ENCODE peak calls at places on chromosomes 6 and 20, in four cellular contexts. B, O, X and E are unnamed samples.

GRCh38 chr6:42505377-42505702 is 53.6 kb upstream of the TRERF1 start:
- DNase-seq in B (no peak), O (no peak), X (no peak), E (no peak)

GRCh38 chr6:119966484-119966883 is 616.9 kb upstream of the MAN1A1 start:
- DNase-seq in B (peak; percentile 14), O (peak; percentile 68), X (no peak), E (no peak)

GRCh38 chr6:160378886-160379285 is 30.7 kb downstream of the SLC22A3 start:
- DNase-seq in B (no peak), O (no peak), X (no peak), E (no peak)

GRCh38 chr6:31666337-31666960 is 569 bp downstream of the CSNK2B start:
- DNase-seq in B (no peak), O (peak; percentile 53), X (no peak), E (no peak)

GRCh38 chr20:10093087-10093591 is 58.4 kb downstream of the ANKEF1 start:
- DNase-seq in B (no peak), O (no peak), X (no peak), E (no peak)

GRCh38 chr6:169188051-169188863 is 65.4 kb downstream of the THBS2 start:
- DNase-seq in B (no peak), O (no peak), X (no peak), E (no peak)

GRCh38 chr20:32539817-32540675 is 45.1 kb downstream of the NOL4L start:
- DNase-seq in B (peak; percentile 71), O (peak; percentile 57), X (no peak), E (no peak)

GRCh38 chr6:151493495-151494234 is at the start of gene CCDC170:
- DNase-seq in B (peak; percentile 61), O (no peak), X (no peak), E (no peak)

GRCh38 chr20:36465109-36466080 is 75.9 kb upstream of the MYL9 start:
- DNase-seq in B (peak; percentile 66), O (peak; percentile 88), X (peak; percentile 79), E (peak; percentile 35)

GRCh38 chr6:89432875-89433636 is at the start of gene ANKRD6:
- DNase-seq in B (peak; percentile 20), O (peak; percentile 72), X (peak; percentile 28), E (no peak)

GRCh38 chr6:65182681-65183080 is 524.3 kb downstream of the EYS start:
- DNase-seq in B (no peak), O (no peak), X (no peak), E (no peak)

GRCh38 chr6:1771324-1771723 is 161.6 kb downstream of the FOXC1 start:
- DNase-seq in B (no peak), O (no peak), X (no peak), E (no peak)
- TF ChIP-seq POLR2AphosphoS5 in B (no peak), O (no peak), X (no peak), E (no peak)

GRCh38 chr20:13220194-13220856 is 749 bp upstream of the ISM1 start:
- DNase-seq in B (no peak), O (no peak), X (no peak), E (no peak)
- TF ChIP-seq EZH2 in B (peak; percentile 86), O (no peak), X (no peak), E (peak; percentile 85)

GRCh38 chr20:56018750-56019149 is 13.4 kb upstream of the CBLN4 start:
- DNase-seq in B (no peak), O (no peak), X (no peak), E (no peak)
- H3K9me3 ChIP-seq in B (peaks cover 100% of the 10 kb centered on the region), O (no peaks in the 10 kb centered on the region), X (peaks cover 8% of the 10 kb centered on the region), E (no peaks in the 10 kb centered on the region)

DNA sequence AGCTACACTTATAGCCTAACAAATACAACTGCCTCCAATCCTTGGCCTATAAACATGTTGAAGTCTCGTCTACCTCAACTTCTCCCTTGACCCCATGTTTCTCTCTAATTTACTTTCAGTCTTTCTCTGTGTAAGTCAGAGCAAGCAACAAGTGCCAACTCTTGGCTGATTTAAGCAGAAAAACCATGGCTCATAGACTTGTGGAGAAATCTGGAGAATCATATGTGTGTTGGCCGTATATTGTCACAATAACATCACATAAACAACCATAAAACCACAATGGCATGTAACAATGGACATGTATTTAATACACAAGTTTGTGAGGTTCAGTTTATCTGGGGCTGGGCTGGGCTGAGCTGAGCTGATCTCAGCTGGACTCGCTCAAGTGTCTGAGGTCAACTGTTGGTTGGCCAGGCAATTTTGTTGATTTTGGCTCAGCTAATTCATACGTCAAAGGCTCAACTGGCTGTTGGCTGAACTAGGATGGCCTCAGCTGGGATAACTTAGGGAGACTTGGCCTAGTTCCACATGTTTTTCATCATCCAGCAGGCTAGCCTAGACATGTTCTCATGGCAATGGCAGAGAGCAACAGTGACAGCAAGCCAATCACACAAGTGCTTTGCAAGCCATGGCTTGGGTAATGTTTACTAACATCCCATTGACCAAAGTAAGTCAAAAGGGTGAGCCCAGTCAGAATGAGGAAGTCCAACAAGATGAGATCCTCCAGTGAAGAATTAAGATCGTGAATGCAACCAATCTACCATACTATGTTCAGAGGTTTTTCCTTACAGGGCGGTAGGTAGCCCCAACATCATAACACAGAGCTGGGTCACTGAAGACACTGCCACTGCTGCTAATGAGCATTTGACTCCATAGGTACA is 12.9 kb upstream of the TBC1D22B start:
- DNase-seq in B (peak; percentile 97), O (peak; percentile 76), X (no peak), E (no peak)
- TF ChIP-seq POLR2AphosphoS5 in B (no peak), O (no peak), X (no peak), E (no peak)

GRCh38 chr6:28205879-28206278 is 19.2 kb upstream of the ZSCAN9 start:
- DNase-seq in B (no peak), O (no peak), X (no peak), E (no peak)

GRCh38 chr6:28209753-28210535 is 15.1 kb upstream of the ZSCAN9 start:
- DNase-seq in B (no peak), O (no peak), X (no peak), E (no peak)

GRCh38 chr6:28208180-28208659 is 16.9 kb upstream of the ZSCAN9 start:
- DNase-seq in B (no peak), O (no peak), X (no peak), E (no peak)

GRCh38 chr6:28206527-28207243 is 18.4 kb upstream of the ZSCAN9 start:
- DNase-seq in B (no peak), O (no peak), X (no peak), E (no peak)

GRCh38 chr6:28207244-28208179 is 17.6 kb upstream of the ZSCAN9 start:
- DNase-seq in B (no peak), O (no peak), X (no peak), E (no peak)
- TF ChIP-seq EZH2 in B (no peak), O (no peak), X (no peak), E (no peak)

DNA sequence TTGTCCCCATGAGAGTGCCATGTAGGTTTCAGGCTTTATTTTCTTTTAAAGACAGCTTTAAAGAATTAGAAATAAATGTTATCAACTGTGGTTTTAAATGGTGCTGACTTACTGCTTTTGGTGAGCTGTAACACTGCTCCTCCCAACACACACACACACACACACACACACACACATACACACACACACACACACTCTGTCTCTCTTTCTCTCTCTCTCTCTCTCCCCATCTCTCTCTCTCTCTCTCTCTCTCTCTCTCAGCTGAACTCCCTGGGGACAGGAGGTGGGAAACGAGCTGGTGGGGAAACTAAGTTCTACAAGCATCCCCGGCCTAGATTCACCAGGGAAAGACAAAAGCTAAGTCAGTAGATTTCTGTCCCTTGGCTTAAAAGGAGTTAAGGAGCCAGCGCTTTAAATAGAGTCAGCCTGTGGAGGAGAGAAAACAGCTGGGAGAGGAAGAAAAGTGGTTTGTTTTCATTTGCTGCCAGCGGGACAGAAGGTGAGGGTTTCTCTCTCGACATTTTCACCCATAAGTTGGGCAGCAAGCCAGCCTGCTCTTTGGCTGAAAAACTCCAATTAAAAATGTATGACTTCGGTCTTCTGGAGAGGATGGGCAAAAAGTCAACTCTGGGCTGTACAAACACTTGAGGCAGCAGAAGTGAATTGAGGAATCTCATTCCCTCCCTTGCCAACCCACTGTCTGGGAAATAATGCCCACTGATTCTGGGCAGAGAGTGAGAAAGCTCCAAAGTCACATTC is 27.4 kb downstream of the CBLN4 start:
- DNase-seq in B (no peak), O (no peak), X (no peak), E (no peak)
- H3K9me3 ChIP-seq in B (peaks cover 100% of the 10 kb centered on the region), O (no peaks in the 10 kb centered on the region), X (peaks cover 4% of the 10 kb centered on the region), E (no peaks in the 10 kb centered on the region)

DNA sequence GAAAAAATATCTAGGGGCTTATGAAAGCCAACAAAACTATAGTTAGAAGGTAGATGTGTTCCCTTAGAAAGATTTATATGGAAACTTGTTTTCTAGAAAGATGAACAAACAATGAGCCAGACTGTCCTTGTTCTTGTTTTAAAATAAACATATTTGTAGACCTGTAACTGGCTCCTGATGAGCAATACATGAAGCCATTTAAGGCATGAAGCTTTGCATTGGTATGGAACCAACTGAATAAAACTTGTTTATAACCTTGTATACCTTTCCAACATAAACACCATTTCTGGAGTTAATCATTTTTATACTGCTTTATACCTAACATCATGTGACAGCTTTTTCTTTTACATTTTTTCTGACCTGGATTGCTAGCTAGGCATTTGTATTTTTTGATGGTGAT is 247.8 kb downstream of the PRL start:
- DNase-seq in B (no peak), O (no peak), X (no peak), E (no peak)
- TF ChIP-seq POLR2AphosphoS5 in B (no peak), O (no peak), X (no peak), E (no peak)